ENCODE peak calls at places on chromosomes 12 and 14, in eight cellular contexts. O, X, R, M, B, K, W and P are unnamed samples.

GRCh38 chr12:109671482-109671881 is 42.1 kb upstream of the FAM222A start:
- DNase-seq in K (no peak), B (no peak), W (no peak), X (no peak), R (no peak), O (no peak), M (no peak), P (no peak)

GRCh38 chr12:104994301-104994700 is 8.2 kb downstream of the NOPCHAP1 start:
- DNase-seq in R (no peak), B (no peak), W (no peak), K (no peak), M (no peak), X (no peak), O (no peak), P (no peak)

GRCh38 chr12:6957151-6957701 is 6.1 kb downstream of the PTPN6 start:
- DNase-seq in O (no peak), R (no peak), W (no peak), B (no peak), M (no peak), K (no peak), X (no peak), P (no peak)

GRCh38 chr14:30223385-30223785 is 295.7 kb upstream of the PRKD1 start:
- DNase-seq in K (no peak), O (peak; percentile 90), R (peak; percentile 27), X (peak; percentile 97), M (peak; percentile 1), B (peak; percentile 73), W (peak; percentile 90), P (no peak)

GRCh38 chr12:63150255-63151060 is 543 bp downstream of the AVPR1A start:
- DNase-seq in K (no peak), O (no peak), B (peak; percentile 64), M (no peak), X (no peak), W (no peak), R (peak; percentile 30), P (peak; percentile 16)

GRCh38 chr14:55019968-55020554 is 6.8 kb downstream of the WDHD1 start:
- DNase-seq in R (no peak), B (no peak), W (no peak), O (no peak), K (no peak), M (no peak), X (no peak), P (no peak)

GRCh38 chr12:112537710-112538396 is 119.1 kb downstream of the PTPN11 start:
- DNase-seq in R (peak; percentile 75), B (no peak), M (no peak), X (peak; percentile 88), O (peak; percentile 11), W (no peak), K (no peak), P (no peak)

GRCh38 chr12:102281231-102281630 is 83.6 kb upstream of the PMCH start:
- DNase-seq in K (no peak), B (no peak), M (no peak), R (no peak), X (no peak), W (no peak), O (no peak), P (no peak)

GRCh38 chr12:112906712-112907414 is at the start of gene OAS1:
- DNase-seq in W (peak; percentile 35), M (no peak), R (peak; percentile 87), X (peak; percentile 91), O (no peak), K (no peak), B (no peak), P (no peak)

GRCh38 chr12:130826151-130826801 is 12.8 kb downstream of the STX2 start:
- DNase-seq in K (no peak), W (no peak), R (no peak), B (peak; percentile 84), X (no peak), O (peak; percentile 50), M (peak; percentile 89), P (peak; percentile 75)

GRCh38 chr14:20976291-20976690 is 13.5 kb upstream of the METTL17 start:
- DNase-seq in W (no peak), K (no peak), B (no peak), R (no peak), O (no peak), X (peak; percentile 8), M (no peak), P (no peak)

GRCh38 chr14:99037777-99038176 is 234.2 kb downstream of the BCL11B start:
- DNase-seq in W (peak; percentile 24), B (no peak), M (peak; percentile 6), X (no peak), O (no peak), R (no peak), K (no peak), P (peak; percentile 32)

GRCh38 chr12:68686595-68687521 is at the start of gene NUP107:
- DNase-seq in K (peak; percentile 96), O (peak; percentile 98), X (peak; percentile 99), W (peak; percentile 100), B (peak; percentile 99), M (peak; percentile 100), R (peak; percentile 99), P (peak; percentile 98)

GRCh38 chr12:118432812-118433540 is 56.6 kb downstream of the SUDS3 start:
- DNase-seq in O (peak; percentile 39), W (no peak), K (no peak), B (no peak), X (peak; percentile 24), M (no peak), R (no peak), P (no peak)

GRCh38 chr12:26896913-26897312 is 40.9 kb downstream of the INTS13 start:
- DNase-seq in K (no peak), M (no peak), R (no peak), O (no peak), W (no peak), B (no peak), X (peak; percentile 11), P (no peak)

GRCh38 chr12:52285851-52286530 is 5.3 kb downstream of the KRT81 start:
- DNase-seq in O (no peak), K (no peak), B (no peak), W (peak; percentile 24), M (no peak), X (no peak), R (no peak), P (no peak)

GRCh38 chr12:92139634-92140555 is 5.8 kb downstream of the BTG1 start:
- DNase-seq in M (no peak), X (peak; percentile 71), R (peak; percentile 23), K (no peak), O (no peak), B (no peak), W (no peak), P (no peak)

GRCh38 chr14:74569826-74570591 is 42.0 kb downstream of the LTBP2 start:
- DNase-seq in M (no peak), X (peak; percentile 94), B (no peak), O (no peak), W (no peak), R (no peak), K (peak; percentile 20), P (no peak)

GRCh38 chr12:51323966-51324895 is at the start of gene BIN2:
- DNase-seq in X (no peak), O (no peak), W (peak; percentile 56), M (no peak), B (peak; percentile 87), K (peak; percentile 14), R (no peak), P (no peak)

GRCh38 chr12:124556067-124556466 is 11.3 kb downstream of the NCOR2 start:
- DNase-seq in M (no peak), K (no peak), O (no peak), R (no peak), W (no peak), B (no peak), X (no peak), P (no peak)